ENCODE peak calls at places on chromosomes 13 and 19, in seven cellular contexts. Z is stimulated activated CD8-positive, alpha-beta memory T cell treated with anti-CD3 and anti-CD28 coated beads, Interleukin-12 subunit alpha, Interleukin-12 subunit beta, amount 100 ng/mL, for 4 hours; P is psoas muscle; O is stimulated activated CD4-positive, alpha-beta T cell treated with anti-CD3 and anti-CD28 coated beads, Interleukin-2, amount 100 ng/mL, for 48 hours; C is GM04504; I is activated CD8-positive, alpha-beta T cell treated with anti-CD3 and anti-CD28 coated beads for 36 hours; W is H4. F is an unnamed sample.

GRCh38 chr19:7848779-7849457 is 18.9 kb downstream of the EVI5L start:
- DNase-seq in W (no peak), O (no peak), P (no peak), Z (no peak), C (no peak), I (no peak), F (no peak)

GRCh38 chr13:43785681-43786471 is 896 bp downstream of the ENOX1 start:
- DNase-seq in W (peak), C (peak), P (peak), O (no peak), Z (no peak), I (peak), F (peak)

GRCh38 chr13:101258071-101258470 is 158.2 kb downstream of the NALCN start:
- DNase-seq in C (peak), O (peak), Z (peak), P (no peak), W (peak), I (peak), F (peak)

GRCh38 chr13:64640002-64640401 is 2590.1 kb downstream of the PCDH9 start:
- DNase-seq in P (no peak), W (no peak), Z (no peak), O (no peak), I (no peak), C (no peak), F (no peak)

GRCh38 chr19:8576273-8576993 is 809 bp downstream of the MYO1F start:
- DNase-seq in O (no peak), W (no peak), I (peak), P (no peak), C (no peak), Z (no peak), F (no peak)

GRCh38 chr19:57241181-57241580 is 749 bp downstream of the ZNF805 start:
- DNase-seq in O (no peak), I (peak), W (no peak), C (no peak), Z (no peak), P (no peak), F (no peak)

GRCh38 chr19:1252221-1252817 is 3.9 kb downstream of the MIDN start:
- DNase-seq in O (no peak), W (peak), Z (peak), C (peak), P (peak), I (peak), F (peak)

GRCh38 chr13:37141011-37141410 is 35.5 kb upstream of the CSNK1A1L start:
- DNase-seq in W (no peak), O (no peak), P (no peak), Z (no peak), I (no peak), C (no peak), F (no peak)

GRCh38 chr19:10111405-10111811 is at the start of gene P2RY11:
- DNase-seq in P (no peak), Z (no peak), O (peak), I (peak), W (no peak), C (no peak), F (no peak)

GRCh38 chr19:46861691-46862503 is 1.1 kb downstream of the ARHGAP35 start:
- DNase-seq in Z (no peak), O (no peak), I (peak), C (no peak), W (no peak), P (no peak), F (peak)

GRCh38 chr13:107866666-107867623 is 348.4 kb downstream of the LIG4 start:
- DNase-seq in Z (no peak), C (no peak), W (peak), I (peak), P (no peak), O (no peak), F (no peak)

GRCh38 chr19:23481043-23481442 is 85.8 kb upstream of the ZNF91 start:
- DNase-seq in O (no peak), C (no peak), P (no peak), I (no peak), W (no peak), Z (no peak), F (no peak)

GRCh38 chr19:2575734-2576481 is 100.0 kb downstream of the GADD45B start:
- DNase-seq in C (peak), I (no peak), P (peak), Z (no peak), O (no peak), W (peak), F (no peak)

GRCh38 chr19:10378124-10378523 is 2.2 kb downstream of the TYK2 start:
- DNase-seq in O (no peak), Z (no peak), I (no peak), W (no peak), C (no peak), P (no peak), F (no peak)

GRCh38 chr13:90838561-90838960 is 508.9 kb upstream of the MIR17HG start:
- DNase-seq in W (no peak), O (no peak), P (no peak), I (no peak), C (no peak), Z (no peak), F (no peak)

F was measured in SW480.